ENCODE peak calls at places on chromosomes 11 and 22, in five cellular contexts. D is iris pigment epithelial cell; Z is foreskin keratinocyte; J is activated naive CD4-positive, alpha-beta T cell treated with anti-CD3 and anti-CD28 coated beads, Interleukin-2, amount 10 ng/mL, durations not matched to agents 7 days and 5 days; N is CD4-positive, alpha-beta T cell. W is an unnamed sample.

GRCh38 chr22:19967850-19968449 is 26.3 kb upstream of the TXNRD2 start:
- DNase-seq in N (no peak), J (no peak), Z (no peak), D (no peak), W (no peak)

GRCh38 chr11:64854534-64855502 is 10.4 kb upstream of the CDC42BPG start:
- DNase-seq in N (no peak), J (no peak), Z (peak; percentile 80), D (peak; percentile 84), W (peak; percentile 67)

GRCh38 chr22:19876314-19876940 is 21.8 kb upstream of the GNB1L start:
- DNase-seq in D (no peak), Z (no peak), N (no peak), J (no peak), W (peak; percentile 34)

GRCh38 chr22:42553475-42554361 is at the start of gene SERHL2:
- DNase-seq in J (peak; percentile 91), N (peak; percentile 58), Z (peak; percentile 15), D (peak; percentile 61), W (peak; percentile 89)

GRCh38 chr11:108693852-108694251 is 29.0 kb downstream of the DDX10 start:
- DNase-seq in Z (peak; percentile 14), J (no peak), D (peak; percentile 74), N (no peak), W (no peak)

GRCh38 chr22:41857160-41857859 is 24.4 kb downstream of the SREBF2 start:
- DNase-seq in Z (peak; percentile 72), J (peak; percentile 76), D (peak; percentile 69), N (peak; percentile 61), W (peak; percentile 61)

GRCh38 chr11:69317401-69318092 is 23.6 kb downstream of the MYEOV start:
- DNase-seq in J (peak; percentile 14), N (no peak), Z (no peak), D (peak; percentile 48), W (no peak)

GRCh38 chr22:29457730-29458129 is 19.3 kb downstream of the RFPL1 start:
- DNase-seq in D (peak; percentile 66), Z (no peak), N (no peak), J (peak; percentile 34), W (peak; percentile 62)

GRCh38 chr11:127247261-127247660 is 246.7 kb upstream of the KIRREL3 start:
- DNase-seq in N (no peak), J (no peak), Z (no peak), D (no peak), W (no peak)

GRCh38 chr11:123653405-123653996 is 923 bp downstream of the SCN3B start:
- DNase-seq in D (no peak), N (no peak), Z (no peak), J (no peak), W (no peak)

GRCh38 chr22:46934746-46935491 is 172.5 kb downstream of the TBC1D22A start:
- DNase-seq in D (peak; percentile 98), N (no peak), Z (peak; percentile 93), J (no peak), W (peak; percentile 81)

GRCh38 chr22:41910599-41911291 is 4.1 kb downstream of the SHISA8 start:
- DNase-seq in D (peak; percentile 32), N (no peak), J (peak; percentile 53), Z (no peak), W (no peak)

GRCh38 chr11:26331911-26332571 is at the start of gene ANO3:
- DNase-seq in D (peak; percentile 92), J (peak; percentile 22), Z (no peak), N (no peak), W (peak; percentile 92)

GRCh38 chr11:35549787-35550186 is 24.4 kb upstream of the PAMR1 start:
- DNase-seq in Z (peak; percentile 85), D (peak; percentile 99), N (no peak), J (no peak), W (peak; percentile 41)

GRCh38 chr11:33005175-33005574 is 10.5 kb upstream of the DEPDC7 start:
- DNase-seq in N (no peak), J (peak; percentile 53), Z (no peak), D (no peak), W (no peak)

GRCh38 chr11:35141538-35141937 is 2.6 kb downstream of the CD44 start:
- DNase-seq in D (no peak), Z (no peak), J (peak; percentile 57), N (no peak), W (no peak)

GRCh38 chr11:134539285-134539684 is 127.2 kb upstream of the B3GAT1 start:
- DNase-seq in N (no peak), Z (no peak), D (no peak), J (no peak), W (no peak)

GRCh38 chr22:42648368-42649260 is 578 bp downstream of the CYB5R3 start:
- DNase-seq in D (peak; percentile 43), J (peak; percentile 63), N (no peak), Z (no peak), W (peak; percentile 52)

GRCh38 chr11:11640996-11641395 is 19.2 kb upstream of the GALNT18 start:
- DNase-seq in D (no peak), Z (no peak), J (no peak), N (no peak), W (no peak)

GRCh38 chr11:8356731-8357504 is 93.2 kb upstream of the LMO1 start:
- DNase-seq in N (no peak), D (no peak), J (no peak), Z (no peak), W (no peak)

GRCh38 chr11:31817621-31818493 is 6.7 kb upstream of the PAX6 start:
- DNase-seq in D (no peak), Z (no peak), J (no peak), N (no peak), W (no peak)

GRCh38 chr11:118497831-118498230 is 29.4 kb upstream of the TTC36 start:
- DNase-seq in D (peak; percentile 86), N (no peak), J (no peak), Z (no peak), W (no peak)

GRCh38 chr11:100098560-100098959 is 588.5 kb upstream of the ARHGAP42 start:
- DNase-seq in D (no peak), N (no peak), J (no peak), Z (no peak), W (no peak)

GRCh38 chr11:30210357-30210756 is 20.5 kb upstream of the FSHB start:
- DNase-seq in D (no peak), Z (peak; percentile 27), J (no peak), N (no peak), W (no peak)

GRCh38 chr11:125924384-125925007 is 20.2 kb downstream of the DDX25 start:
- DNase-seq in N (no peak), Z (no peak), J (no peak), D (no peak), W (no peak)

GRCh38 chr11:93080146-93080759 is 110.8 kb downstream of the MTNR1B start:
- DNase-seq in J (no peak), N (no peak), Z (no peak), D (no peak), W (no peak)

GRCh38 chr11:26860411-26860810 is 133.5 kb upstream of the FIBIN start:
- DNase-seq in N (no peak), Z (no peak), D (no peak), J (no peak), W (no peak)

GRCh38 chr22:45314789-45315188 is 5.1 kb downstream of the FAM118A start:
- DNase-seq in N (no peak), J (no peak), D (no peak), Z (no peak), W (no peak)

GRCh38 chr11:71206186-71206585 is 46.2 kb downstream of the SHANK2 start:
- DNase-seq in D (no peak), N (no peak), J (no peak), Z (no peak), W (peak; percentile 53)

GRCh38 chr22:38882480-38882879 is 10.5 kb upstream of the CBX6 start:
- DNase-seq in D (no peak), N (no peak), J (no peak), Z (no peak), W (no peak)

GRCh38 chr11:69058501-69059270 is 10.0 kb downstream of the TPCN2 start:
- DNase-seq in J (no peak), N (no peak), D (no peak), Z (no peak), W (no peak)

GRCh38 chr11:121236115-121237001 is 56.2 kb upstream of the SC5D start:
- DNase-seq in D (peak; percentile 27), J (no peak), N (no peak), Z (no peak), W (no peak)

GRCh38 chr11:45665933-45666647 is 668 bp upstream of the CHST1 start:
- DNase-seq in N (no peak), D (peak; percentile 25), J (no peak), Z (no peak), W (no peak)

GRCh38 chr11:112523477-112523876 is 262.8 kb upstream of the PLET1 start:
- DNase-seq in N (no peak), Z (no peak), J (no peak), D (no peak), W (no peak)

GRCh38 chr11:116471608-116472007 is 301.2 kb downstream of the BUD13 start:
- DNase-seq in J (no peak), N (no peak), Z (peak; percentile 72), D (peak; percentile 7), W (no peak)

GRCh38 chr22:19974233-19974861 is 32.7 kb upstream of the TXNRD2 start:
- DNase-seq in Z (no peak), J (peak; percentile 49), N (no peak), D (peak; percentile 78), W (peak; percentile 60)

GRCh38 chr11:65420506-65421203 is 1.9 kb upstream of the NEAT1 start:
- DNase-seq in Z (no peak), J (peak; percentile 21), N (no peak), D (no peak), W (no peak)

GRCh38 chr11:44380820-44381219 is 70.9 kb upstream of the ALX4 start:
- DNase-seq in N (no peak), J (no peak), Z (no peak), D (no peak), W (no peak)

W was measured in Caco-2.